ENCODE peak calls at places on chromosomes 1 and 21, in six cellular contexts. M is sigmoid colon, D is endothelial cell of umbilical vein, L is cardiac muscle cell, Z is dorsolateral prefrontal cortex, W is K562. G is an unnamed sample.

GRCh38 chr1:20255666-20256065 is 35.0 kb upstream of the VWA5B1 start:
- DNase-seq in L (no peak), M (no peak), Z (peak), W (peak), D (no peak), G (no peak)

GRCh38 chr1:209755926-209756607 is at the start of gene TRAF3IP3:
- DNase-seq in L (no peak), M (no peak), W (no peak), Z (no peak), D (no peak), G (peak)

GRCh38 chr1:46532498-46533178 is 18.8 kb downstream of the KNCN start:
- DNase-seq in W (peak), L (peak), Z (no peak), M (peak), D (peak), G (peak)

GRCh38 chr1:18948048-18948912 is 8.2 kb downstream of the IFFO2 start:
- DNase-seq in Z (no peak), L (no peak), W (no peak), D (no peak), M (peak), G (no peak)

GRCh38 chr1:17682403-17682802 is 72.7 kb upstream of the ACTL8 start:
- DNase-seq in M (no peak), L (no peak), W (no peak), Z (no peak), D (no peak), G (no peak)

GRCh38 chr1:88658419-88658818 is 25.7 kb upstream of the PKN2 start:
- DNase-seq in M (no peak), L (no peak), D (no peak), Z (no peak), W (no peak), G (no peak)

GRCh38 chr1:168653567-168653966 is 75.4 kb downstream of the DPT start:
- DNase-seq in L (no peak), D (no peak), W (no peak), Z (no peak), M (no peak), G (no peak)

GRCh38 chr1:184811439-184812111 is 56.9 kb upstream of the EDEM3 start:
- DNase-seq in W (no peak), L (no peak), M (peak), D (no peak), Z (no peak), G (peak)

GRCh38 chr1:97907886-97908285 is 12.9 kb downstream of the DPYD start:
- DNase-seq in W (no peak), L (no peak), D (no peak), M (no peak), Z (no peak), G (no peak)

GRCh38 chr1:46131727-46132528 is 501 bp downstream of the PIK3R3 start:
- DNase-seq in W (peak), Z (peak), D (peak), L (no peak), M (peak), G (no peak)

GRCh38 chr1:31707711-31708110 is 3.9 kb upstream of the COL16A1 start:
- DNase-seq in D (peak), L (no peak), Z (no peak), M (no peak), W (peak), G (no peak)

GRCh38 chr1:30323841-30324240 is 399.5 kb downstream of the MATN1 start:
- DNase-seq in Z (no peak), L (no peak), D (no peak), W (no peak), M (no peak), G (no peak)

GRCh38 chr1:75514270-75514669 is 96.6 kb downstream of the SLC44A5 start:
- DNase-seq in W (no peak), Z (no peak), M (no peak), D (no peak), L (no peak), G (no peak)

GRCh38 chr1:60878323-60878722 is 204.0 kb upstream of the NFIA start:
- DNase-seq in W (no peak), D (no peak), L (no peak), Z (no peak), M (no peak), G (no peak)

GRCh38 chr1:109193653-109194590 is 19.8 kb upstream of the SARS1 start:
- DNase-seq in M (no peak), D (peak), L (no peak), Z (no peak), W (peak), G (no peak)

GRCh38 chr1:206951318-206952105 is 5.2 kb upstream of the PIGR start:
- DNase-seq in L (no peak), Z (no peak), D (no peak), M (no peak), W (no peak), G (no peak)

GRCh38 chr1:112866151-112866550 is 89.8 kb downstream of the SLC16A1 start:
- DNase-seq in W (no peak), D (peak), M (no peak), L (no peak), Z (no peak), G (no peak)

GRCh38 chr1:90149101-90149500 is 154.2 kb downstream of the ZNF326 start:
- DNase-seq in W (peak), L (no peak), M (no peak), D (no peak), Z (no peak), G (no peak)

GRCh38 chr1:171780583-171781166 is 785 bp upstream of the METTL13 start:
- DNase-seq in W (no peak), Z (no peak), M (no peak), D (no peak), L (no peak), G (no peak)

GRCh38 chr1:42340093-42340492 is 5.1 kb upstream of the FOXJ3 start:
- DNase-seq in L (no peak), M (no peak), D (no peak), Z (no peak), W (no peak), G (no peak)

GRCh38 chr1:241733899-241734298 is 81.8 kb downstream of the WDR64 start:
- DNase-seq in M (no peak), D (no peak), Z (no peak), W (peak), L (no peak), G (no peak)

GRCh38 chr1:35319988-35320713 is 51.6 kb downstream of the ZMYM4 start:
- DNase-seq in L (no peak), W (no peak), Z (no peak), M (no peak), D (no peak), G (no peak)

GRCh38 chr21:46191686-46192575 is 7.7 kb upstream of the SPATC1L start:
- DNase-seq in W (no peak), Z (peak), L (no peak), D (no peak), M (peak), G (no peak)

GRCh38 chr1:64540265-64540791 is 70.4 kb downstream of the CACHD1 start:
- DNase-seq in Z (no peak), M (no peak), D (peak), L (no peak), W (no peak), G (no peak)

GRCh38 chr21:43611598-43612369 is 47.5 kb downstream of the HSF2BP start:
- DNase-seq in M (peak), W (peak), Z (peak), L (peak), D (peak), G (peak)

GRCh38 chr1:215661033-215661432 is 93.9 kb downstream of the KCTD3 start:
- DNase-seq in D (no peak), L (no peak), M (no peak), Z (no peak), W (no peak), G (no peak)
- H3K4me3 ChIP-seq in D (no peak), L (no peak), M (no peak), Z (no peak), W (no peak), G (no peak)

GRCh38 chr1:217369271-217369981 is 261.5 kb downstream of the GPATCH2 start:
- DNase-seq in W (no peak), L (no peak), M (no peak), Z (no peak), D (no peak), G (no peak)
- H3K27ac ChIP-seq in W (no peak), L (peak), M (no peak), Z (no peak), D (no peak), G (no peak)

DNA sequence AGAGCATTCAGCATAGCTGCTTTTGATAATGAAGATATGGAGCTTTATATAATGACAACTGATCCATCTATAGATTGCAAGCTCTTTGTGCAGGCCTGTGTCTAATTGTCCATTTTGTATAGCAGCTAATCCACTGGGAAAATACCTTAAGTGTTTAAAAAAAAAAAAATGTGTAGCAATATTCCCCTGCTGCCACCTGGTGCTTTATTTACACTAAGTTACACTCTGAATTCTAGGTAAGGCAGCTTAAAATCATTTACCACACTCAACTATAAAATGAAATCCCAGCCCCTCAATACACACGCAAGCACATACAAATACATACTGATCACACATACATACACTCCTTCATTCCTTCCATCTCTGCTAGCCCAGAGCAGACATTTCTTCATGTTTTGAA is 49.1 kb upstream of the BCL9 start:
- DNase-seq in M (no peak), L (no peak), W (no peak), Z (no peak), D (no peak), G (no peak)
- TF ChIP-seq CTCF in M (no peak), L (no peak), W (no peak), Z (no peak), D (no peak), G (no peak)

GRCh38 chr1:173608503-173609216 is 5.8 kb upstream of the SLC9C2 start:
- DNase-seq in D (no peak), Z (no peak), W (peak), L (no peak), M (no peak), G (no peak)

GRCh38 chr1:173601588-173601987 is 1.3 kb downstream of the SLC9C2 start:
- DNase-seq in D (no peak), W (no peak), L (no peak), M (no peak), Z (no peak), G (no peak)

GRCh38 chr1:173603056-173603591 is at the start of gene SLC9C2:
- DNase-seq in L (peak), Z (no peak), W (peak), D (peak), M (no peak), G (no peak)
- H3K4me3 ChIP-seq in L (no peak), Z (no peak), W (no peak), D (peak), M (no peak), G (no peak)

GRCh38 chr1:153790282-153790995 is 15.2 kb downstream of the SLC27A3 start:
- DNase-seq in M (peak), Z (peak), W (no peak), D (peak), L (peak), G (peak)
- H3K27ac ChIP-seq in M (peak), Z (peak), W (peak), D (peak), L (no peak), G (peak)

GRCh38 chr1:33323663-33324477 is 3.0 kb upstream of the A3GALT2 start:
- DNase-seq in D (no peak), W (no peak), L (no peak), Z (no peak), M (peak), G (peak)

GRCh38 chr1:33328817-33329216 is 7.9 kb upstream of the A3GALT2 start:
- DNase-seq in L (no peak), Z (no peak), D (no peak), W (no peak), M (peak), G (no peak)

GRCh38 chr1:33327587-33328325 is 6.9 kb upstream of the A3GALT2 start:
- DNase-seq in L (no peak), D (no peak), Z (peak), W (no peak), M (peak), G (peak)

GRCh38 chr1:33324677-33325417 is 3.9 kb upstream of the A3GALT2 start:
- DNase-seq in Z (no peak), D (no peak), M (peak), W (no peak), L (no peak), G (peak)

GRCh38 chr1:33326690-33327300 is 5.9 kb upstream of the A3GALT2 start:
- DNase-seq in W (no peak), L (no peak), M (peak), D (no peak), Z (no peak), G (peak)
- TF ChIP-seq CTCF in W (no peak), L (no peak), M (no peak), D (no peak), Z (no peak), G (no peak)

DNA sequence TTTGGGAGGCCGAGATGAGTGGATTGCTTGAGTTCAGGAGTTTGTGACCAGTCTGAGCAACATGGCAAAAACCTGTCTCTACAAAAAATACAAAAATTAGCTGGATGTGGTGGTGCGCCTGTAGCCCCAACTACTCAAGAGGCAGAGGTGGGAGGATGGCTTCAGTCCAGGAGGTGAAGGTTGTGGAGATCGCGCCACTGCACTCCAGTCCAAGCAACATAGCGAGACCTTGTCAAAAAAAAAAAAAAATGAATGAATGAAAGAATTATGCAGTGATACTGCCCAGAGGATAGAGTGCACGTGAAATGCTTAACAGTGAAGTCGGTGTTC is 429 bp upstream of the DPH2 start:
- DNase-seq in L (no peak), Z (no peak), W (no peak), M (no peak), D (no peak), G (no peak)
- H3K4me3 ChIP-seq in L (peak), Z (peak), W (peak), M (no peak), D (no peak), G (peak)

G was measured in gastrocnemius medialis.